ENCODE peak calls at places on chromosome 15, in six cellular contexts. K is A549, E is transverse colon, W is HepG2, X is upper lobe of left lung, B is K562. R is an unnamed sample.

GRCh38 chr15:79091204-79091867 is 756 bp upstream of the RASGRF1 start:
- DNase-seq in E (no peak), B (no peak), W (no peak), X (peak), K (peak), R (no peak)

GRCh38 chr15:101250331-101250730 is 1.5 kb downstream of the CHSY1 start:
- DNase-seq in X (no peak), B (no peak), W (no peak), K (no peak), E (no peak), R (no peak)

GRCh38 chr15:22780267-22780666 is 6.2 kb upstream of the NIPA1 start:
- DNase-seq in X (no peak), E (no peak), W (no peak), K (no peak), B (no peak), R (no peak)

GRCh38 chr15:74222705-74223104 is 13.4 kb upstream of the CCDC33 start:
- DNase-seq in X (no peak), W (no peak), B (no peak), E (peak), K (no peak), R (no peak)

GRCh38 chr15:101046826-101047225 is 127.7 kb downstream of the LRRK1 start:
- DNase-seq in X (no peak), E (peak), B (no peak), K (no peak), W (no peak), R (peak)

GRCh38 chr15:58420579-58421043 is 11.2 kb upstream of the LIPC start:
- DNase-seq in K (no peak), X (no peak), W (no peak), B (no peak), E (no peak), R (no peak)

GRCh38 chr15:41511331-41512077 is 2.1 kb downstream of the LTK start:
- DNase-seq in W (no peak), K (no peak), B (no peak), X (peak), E (peak), R (no peak)

GRCh38 chr15:76172782-76173181 is 113.0 kb downstream of the TMEM266 start:
- DNase-seq in X (no peak), K (no peak), W (no peak), B (no peak), E (no peak), R (no peak)

GRCh38 chr15:76336254-76337046 is at the start of gene ISL2:
- DNase-seq in W (peak), X (peak), B (peak), E (peak), K (peak), R (peak)

GRCh38 chr15:80473574-80474223 is 69.5 kb downstream of the ARNT2 start:
- DNase-seq in X (no peak), B (no peak), E (no peak), K (no peak), W (no peak), R (no peak)

GRCh38 chr15:26893351-26894065 is 26.6 kb downstream of the GABRA5 start:
- DNase-seq in W (no peak), B (no peak), K (no peak), E (no peak), X (peak), R (no peak)

GRCh38 chr15:51620647-51621046 is 1.9 kb downstream of the DMXL2 start:
- DNase-seq in X (no peak), E (no peak), W (no peak), B (peak), K (no peak), R (no peak)

GRCh38 chr15:45646220-45646619 is 11.4 kb downstream of the SQOR start:
- DNase-seq in B (no peak), K (no peak), X (no peak), W (no peak), E (no peak), R (no peak)

GRCh38 chr15:93803406-93803805 is 428.0 kb upstream of the MCTP2 start:
- DNase-seq in B (no peak), W (no peak), X (peak), K (no peak), E (no peak), R (no peak)

GRCh38 chr15:92376109-92376508 is 17.6 kb upstream of the ST8SIA2 start:
- DNase-seq in W (no peak), K (no peak), X (no peak), B (no peak), E (no peak), R (no peak)

GRCh38 chr15:55799287-55800212 is 56.6 kb upstream of the PRTG start:
- DNase-seq in E (peak), X (no peak), B (peak), W (peak), K (peak), R (no peak)

GRCh38 chr15:57440799-57441198 is 64.5 kb downstream of the CGNL1 start:
- DNase-seq in E (no peak), B (no peak), W (no peak), X (no peak), K (no peak), R (no peak)

GRCh38 chr15:32677238-32677750 is 35.8 kb downstream of the SCG5 start:
- DNase-seq in E (no peak), B (no peak), X (no peak), W (peak), K (peak), R (no peak)

GRCh38 chr15:59360305-59360704 is 12.4 kb downstream of the MYO1E start:
- DNase-seq in K (no peak), X (no peak), E (no peak), W (no peak), B (no peak), R (no peak)

GRCh38 chr15:22979699-22980188 is 424 bp downstream of the CYFIP1 start:
- DNase-seq in X (peak), W (no peak), B (peak), K (no peak), E (peak), R (peak)

GRCh38 chr15:37133619-37134018 is 33.3 kb upstream of the MEIS2 start:
- DNase-seq in X (no peak), B (no peak), W (no peak), E (no peak), K (peak), R (no peak)

GRCh38 chr15:75182187-75183131 is 19.2 kb upstream of the C15orf39 start:
- DNase-seq in K (no peak), B (no peak), E (peak), W (peak), X (no peak), R (peak)

GRCh38 chr15:68819451-68820204 is 1.1 kb downstream of the ANP32A start:
- DNase-seq in B (peak), E (peak), W (peak), K (peak), X (peak), R (peak)

GRCh38 chr15:93948728-93949127 is 282.6 kb upstream of the MCTP2 start:
- DNase-seq in W (no peak), B (no peak), E (no peak), K (no peak), X (no peak), R (no peak)

GRCh38 chr15:42141795-42142667 is 14.4 kb downstream of the PLA2G4F start:
- DNase-seq in W (no peak), X (peak), K (no peak), E (no peak), B (no peak), R (peak)

GRCh38 chr15:61479601-61480000 is 250.5 kb upstream of the RORA start:
- DNase-seq in W (no peak), K (no peak), B (no peak), X (no peak), E (no peak), R (no peak)

GRCh38 chr15:65052956-65053355 is 7.8 kb downstream of the SLC51B start:
- DNase-seq in W (no peak), B (no peak), K (no peak), X (no peak), E (no peak), R (no peak)

GRCh38 chr15:95679847-95680582 is 650.5 kb upstream of the NR2F2 start:
- DNase-seq in E (no peak), B (no peak), W (no peak), X (no peak), K (no peak), R (no peak)

GRCh38 chr15:101501703-101502373 is 12.3 kb upstream of the PCSK6 start:
- DNase-seq in X (no peak), K (peak), W (peak), B (peak), E (no peak), R (no peak)

GRCh38 chr15:89728254-89728653 is 22.8 kb downstream of the MESP1 start:
- DNase-seq in W (no peak), B (no peak), E (no peak), K (no peak), X (no peak), R (no peak)

GRCh38 chr15:66078196-66078928 is 175.2 kb downstream of the MEGF11 start:
- DNase-seq in B (no peak), X (no peak), E (no peak), W (no peak), K (no peak), R (peak)

GRCh38 chr15:66595937-66596545 is 30.2 kb upstream of the LCTL start:
- DNase-seq in E (no peak), W (no peak), X (no peak), K (no peak), B (no peak), R (no peak)

DNA sequence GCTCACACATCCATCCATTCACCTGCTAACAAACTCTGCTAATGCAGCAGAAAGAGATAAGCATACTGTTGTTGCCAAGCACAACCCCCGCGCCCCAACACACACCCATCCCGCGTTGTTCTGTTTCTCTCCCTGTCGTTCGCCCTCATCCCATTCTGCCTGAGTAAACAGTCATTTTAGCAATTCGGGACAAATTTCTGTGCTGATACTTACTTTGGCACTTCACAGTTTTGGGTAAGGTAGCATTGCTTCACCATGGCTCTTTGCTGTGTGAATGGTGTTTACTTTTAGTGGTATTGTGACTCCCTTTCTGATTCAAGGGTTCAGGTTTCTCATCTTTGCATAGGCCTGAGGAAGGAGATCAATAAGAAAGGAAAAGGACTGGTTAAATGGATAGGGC is 149.7 kb downstream of the AKAP13 start:
- DNase-seq in X (no peak), E (no peak), B (no peak), W (no peak), K (no peak), R (no peak)
- TF ChIP-seq EP300 in X (no peak), E (no peak), B (no peak), W (no peak), K (no peak), R (no peak)

GRCh38 chr15:72796515-72797337 is 13.2 kb upstream of the ADPGK start:
- DNase-seq in W (no peak), B (peak), E (peak), K (peak), X (peak), R (no peak)
- TF ChIP-seq CTCF in W (peak), B (no peak), E (peak), K (peak), X (peak), R (peak)

DNA sequence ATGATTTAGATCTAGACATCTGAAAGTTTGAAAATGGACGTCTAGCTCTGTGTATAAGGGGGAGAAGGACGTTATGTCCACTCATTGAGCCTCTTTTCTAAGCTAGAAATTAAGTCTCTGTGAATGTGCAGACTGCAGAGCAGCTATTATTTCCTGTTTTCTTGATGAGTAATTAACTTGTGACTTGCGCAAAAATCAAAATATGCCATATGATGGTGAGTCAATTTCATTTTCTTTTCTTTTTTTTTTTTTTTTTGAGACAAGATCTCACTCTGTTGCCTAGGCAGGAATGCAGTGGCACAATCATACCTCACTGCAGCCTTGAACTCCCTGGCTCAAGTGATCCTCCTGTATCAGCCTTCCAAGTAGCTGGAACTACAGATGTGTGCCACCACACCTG is 14.1 kb downstream of the LACTB start:
- DNase-seq in E (no peak), W (no peak), B (no peak), X (no peak), K (peak), R (no peak)
- H3K27ac ChIP-seq in E (no peak), W (no peak), B (no peak), X (peak), K (peak), R (no peak)

DNA sequence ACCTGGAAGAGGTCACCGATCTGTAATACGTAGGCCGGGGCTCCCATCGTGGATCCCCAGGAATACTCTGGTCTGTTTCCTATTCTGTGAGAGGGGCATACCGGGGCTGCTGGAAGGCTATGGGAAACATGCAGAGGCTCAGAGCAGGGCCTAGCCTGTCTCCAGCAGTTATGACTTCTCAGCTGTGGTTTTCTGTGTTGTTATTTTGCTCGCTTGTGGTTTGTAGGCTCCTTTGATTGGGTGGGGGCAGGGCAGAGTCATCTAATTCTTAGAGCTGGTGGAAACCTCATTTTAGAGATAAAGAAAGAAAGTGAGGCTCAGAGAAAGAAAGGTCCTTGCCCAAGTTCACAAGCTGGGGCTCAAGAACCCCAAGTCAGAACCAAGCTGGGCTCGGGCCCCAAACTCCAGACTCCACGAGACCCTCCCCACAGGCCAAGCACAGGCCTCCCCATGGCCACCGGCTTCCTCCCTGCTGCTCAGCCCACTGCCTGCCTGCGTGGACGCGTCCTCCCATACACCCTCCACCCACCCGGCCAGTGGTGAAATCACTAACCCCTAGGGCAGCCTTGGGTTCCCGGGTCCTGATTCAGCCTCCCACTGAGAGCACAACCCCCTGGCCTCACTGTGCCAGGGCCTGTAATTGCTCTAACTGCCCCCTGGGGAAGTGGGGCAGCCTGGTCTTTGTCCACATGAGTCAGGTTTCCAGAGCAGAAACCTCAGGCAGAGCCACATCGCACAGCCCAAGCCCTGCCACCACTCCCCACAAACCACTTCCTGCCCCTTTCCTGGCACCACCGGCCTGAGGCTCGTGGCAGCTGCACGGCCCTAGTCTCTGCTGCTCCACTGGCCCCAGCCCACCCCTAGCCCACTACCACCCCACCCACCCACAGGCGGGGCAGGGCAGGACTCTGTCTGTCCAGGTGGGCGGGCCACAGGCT is 270.8 kb downstream of the UACA start:
- DNase-seq in K (peak), W (no peak), X (peak), B (peak), E (peak), R (no peak)
- TF ChIP-seq EP300 in K (no peak), W (no peak), X (peak), B (no peak), E (no peak), R (no peak)

DNA sequence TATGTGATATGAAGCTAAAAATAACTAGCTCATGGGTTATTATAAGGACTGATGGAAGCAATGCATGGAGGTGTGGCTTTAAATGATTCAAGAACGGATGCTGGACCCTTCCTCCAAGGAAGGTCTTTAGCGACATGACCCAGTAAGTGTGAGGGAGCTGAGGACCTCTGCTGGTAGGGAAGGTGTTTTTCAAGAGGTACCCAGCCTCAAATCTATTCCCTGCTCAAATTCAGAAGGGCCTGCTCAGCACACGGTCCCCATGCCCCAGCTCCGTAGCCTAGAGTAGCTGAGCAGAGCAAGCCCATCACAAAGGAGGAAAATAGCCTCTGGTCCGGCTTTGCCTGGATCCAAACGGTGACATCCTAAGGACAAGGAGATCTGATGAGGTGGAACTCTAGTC is 266.2 kb upstream of the IGF1R start:
- DNase-seq in K (peak), E (no peak), X (no peak), W (no peak), B (peak), R (no peak)
- TF ChIP-seq CTCF in K (no peak), E (no peak), X (no peak), W (peak), B (peak), R (no peak)

GRCh38 chr15:62777657-62778056 is 264.9 kb upstream of the TPM1 start:
- DNase-seq in E (no peak), X (no peak), B (no peak), W (no peak), K (no peak), R (no peak)
- H3K27ac ChIP-seq in E (no peak), X (no peak), B (no peak), W (no peak), K (no peak), R (no peak)

GRCh38 chr15:44536962-44537727 is at the start of gene EIF3J:
- DNase-seq in X (peak), W (peak), E (peak), K (peak), B (peak), R (peak)
- TF ChIP-seq EP300 in X (peak), W (no peak), E (no peak), K (no peak), B (no peak), R (no peak)

GRCh38 chr15:38864122-38864521 is 299.5 kb upstream of the RASGRP1 start:
- DNase-seq in E (no peak), X (no peak), W (no peak), B (no peak), K (no peak), R (no peak)
- TF ChIP-seq CTCF in E (no peak), X (no peak), W (no peak), B (no peak), K (no peak), R (no peak)

GRCh38 chr15:33894193-33894592 is 74.1 kb upstream of the CHRM5 start:
- DNase-seq in K (no peak), B (no peak), W (no peak), E (no peak), X (no peak), R (no peak)
- H3K27ac ChIP-seq in K (no peak), B (no peak), W (no peak), E (no peak), X (no peak), R (no peak)

DNA sequence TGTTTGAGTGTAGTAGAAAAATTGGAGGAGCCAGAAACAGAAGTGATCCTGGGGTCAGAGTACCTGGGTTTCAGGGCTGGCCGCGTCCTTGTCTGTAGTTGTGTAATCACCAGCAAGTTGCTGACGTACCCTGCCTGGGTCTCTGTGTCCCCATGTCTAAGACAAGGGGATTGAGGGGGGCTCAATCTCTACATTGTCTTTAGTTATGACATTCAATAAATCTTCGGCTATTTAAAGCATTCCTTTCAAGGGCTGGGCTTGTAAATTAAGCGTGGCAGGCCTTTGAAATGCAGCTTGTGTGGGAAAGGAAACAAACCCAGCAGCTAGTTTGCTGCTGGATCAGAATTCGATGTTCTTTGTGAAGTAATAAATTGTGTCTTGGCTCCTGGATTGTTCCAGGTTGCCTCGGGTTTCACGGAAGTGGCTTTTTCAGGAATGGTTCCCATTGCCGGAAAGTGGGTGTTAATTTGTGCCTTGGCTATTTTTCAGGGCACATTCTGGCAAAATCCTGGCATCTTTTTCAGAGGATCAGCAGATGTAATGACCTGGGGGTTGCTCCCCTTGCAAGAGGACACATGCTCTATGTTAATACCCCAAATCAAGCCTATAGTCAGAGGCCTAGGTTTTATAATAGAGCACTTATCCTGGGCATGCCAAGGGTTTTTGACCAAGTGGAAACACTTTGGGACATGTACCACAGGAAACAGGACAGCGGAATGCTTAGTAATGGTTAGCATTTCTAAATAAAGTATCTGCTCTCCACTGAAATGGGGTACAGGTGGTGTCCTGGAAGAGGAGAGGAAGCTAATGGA is 294.8 kb upstream of the NR2E3 start:
- DNase-seq in K (peak), B (no peak), E (peak), X (no peak), W (no peak), R (no peak)
- TF ChIP-seq EP300 in K (no peak), B (no peak), E (no peak), X (no peak), W (no peak), R (no peak)

R was measured in sigmoid colon.